ENCODE peak calls at places on chromosomes 12 and 14, in ten cellular contexts. M is GM12864, I is HFFc6, J is T47D, P is NCI-H1417, N is HuH-7.5, V is NCI-H345, A is A549, Q is small intestine, C is sigmoid colon. L is an unnamed sample.

GRCh38 chr14:71582705-71583104 is 349.5 kb upstream of the RGS6 start:
- DNase-seq in M (no peak), I (peak; percentile 75), J (no peak), P (no peak), N (no peak), V (no peak), A (no peak), Q (no peak), C (no peak), L (no peak)

GRCh38 chr12:87136330-87136976 is 880.3 kb upstream of the MGAT4C start:
- DNase-seq in M (no peak), I (no peak), J (no peak), P (no peak), N (no peak), V (no peak), A (peak; percentile 18), Q (no peak), C (no peak), L (no peak)

GRCh38 chr14:81323621-81324400 is 76.3 kb downstream of the STON2 start:
- DNase-seq in M (no peak), I (no peak), J (no peak), P (peak; percentile 80), N (no peak), V (no peak), A (peak; percentile 71), Q (peak; percentile 92), C (no peak), L (peak; percentile 34)

GRCh38 chr14:39229222-39229543 is 4.5 kb upstream of the MIA2 start:
- DNase-seq in M (no peak), I (no peak), J (no peak), P (no peak), N (no peak), V (no peak), A (no peak), Q (peak; percentile 57), C (no peak), L (no peak)

GRCh38 chr12:24228980-24229730 is 279.7 kb upstream of the SOX5 start:
- DNase-seq in M (no peak), I (no peak), J (no peak), P (no peak), N (no peak), V (no peak), A (no peak), Q (no peak), C (no peak), L (no peak)

GRCh38 chr14:89617471-89618291 is 200.6 kb upstream of the FOXN3 start:
- DNase-seq in M (no peak), I (peak; percentile 51), J (peak; percentile 22), P (peak; percentile 61), N (no peak), V (peak; percentile 44), A (no peak), Q (peak; percentile 67), C (no peak), L (peak; percentile 35)

GRCh38 chr14:61438860-61439765 is 117.7 kb downstream of the PRKCH start:
- DNase-seq in M (peak; percentile 63), I (peak; percentile 55), J (peak; percentile 76), P (no peak), N (no peak), V (no peak), A (peak; percentile 76), Q (peak; percentile 70), C (no peak), L (no peak)

GRCh38 chr12:14238224-14238792 is 127.2 kb upstream of the ATF7IP start:
- DNase-seq in M (no peak), I (peak; percentile 28), J (no peak), P (peak; percentile 11), N (no peak), V (no peak), A (peak; percentile 39), Q (no peak), C (no peak), L (no peak)

GRCh38 chr14:90556050-90556477 is 159.2 kb downstream of the CALM1 start:
- DNase-seq in M (no peak), I (no peak), J (peak; percentile 79), P (no peak), N (peak; percentile 43), V (no peak), A (no peak), Q (peak; percentile 32), C (peak; percentile 82), L (peak; percentile 59)

GRCh38 chr12:49098035-49098451 is 3.4 kb upstream of the DHH start:
- DNase-seq in M (no peak), I (peak; percentile 19), J (peak; percentile 59), P (peak; percentile 48), N (peak; percentile 79), V (no peak), A (peak; percentile 65), Q (peak; percentile 39), C (no peak), L (peak; percentile 72)

GRCh38 chr12:52007158-52007921 is 594 bp downstream of the TAMALIN start:
- DNase-seq in M (no peak), I (no peak), J (no peak), P (no peak), N (no peak), V (peak; percentile 37), A (no peak), Q (no peak), C (peak; percentile 80), L (no peak)

GRCh38 chr12:107415834-107416233 is 269.8 kb upstream of the PWP1 start:
- DNase-seq in M (no peak), I (peak; percentile 49), J (no peak), P (no peak), N (no peak), V (no peak), A (no peak), Q (no peak), C (no peak), L (no peak)

GRCh38 chr14:54026671-54027070 is 70.0 kb upstream of the BMP4 start:
- DNase-seq in M (no peak), I (no peak), J (no peak), P (no peak), N (no peak), V (no peak), A (peak; percentile 6), Q (peak; percentile 58), C (no peak), L (no peak)

GRCh38 chr14:66137076-66137475 is 349.1 kb upstream of the CCDC196 start:
- DNase-seq in M (no peak), I (no peak), J (no peak), P (peak; percentile 99), N (no peak), V (peak; percentile 16), A (no peak), Q (no peak), C (no peak), L (no peak)

GRCh38 chr14:99731536-99732435 is 47.7 kb downstream of the CYP46A1 start:
- DNase-seq in M (no peak), I (no peak), J (no peak), P (no peak), N (no peak), V (no peak), A (no peak), Q (no peak), C (peak; percentile 74), L (peak; percentile 17)

GRCh38 chr12:89980236-89980635 is 271.6 kb upstream of the ATP2B1 start:
- DNase-seq in M (no peak), I (peak; percentile 47), J (no peak), P (no peak), N (no peak), V (no peak), A (peak; percentile 17), Q (no peak), C (no peak), L (no peak)

GRCh38 chr14:54665938-54666337 is 99.0 kb downstream of the SAMD4A start:
- DNase-seq in M (no peak), I (no peak), J (no peak), P (no peak), N (no peak), V (no peak), A (no peak), Q (no peak), C (no peak), L (no peak)

GRCh38 chr12:50325890-50326391 is 42.6 kb upstream of the LIMA1 start:
- DNase-seq in M (no peak), I (no peak), J (no peak), P (no peak), N (no peak), V (no peak), A (peak; percentile 29), Q (peak; percentile 36), C (no peak), L (no peak)

GRCh38 chr12:52224154-52224553 is 8.9 kb upstream of the KRT7 start:
- DNase-seq in M (no peak), I (no peak), J (no peak), P (no peak), N (no peak), V (no peak), A (no peak), Q (no peak), C (no peak), L (no peak)

GRCh38 chr12:131418884-131419283 is 292.0 kb upstream of the SFSWAP start:
- DNase-seq in M (no peak), I (no peak), J (no peak), P (no peak), N (no peak), V (no peak), A (no peak), Q (no peak), C (no peak), L (no peak)

GRCh38 chr14:22536853-22537338 is 52.1 kb downstream of the DAD1 start:
- DNase-seq in M (peak; percentile 91), I (peak; percentile 93), J (no peak), P (no peak), N (no peak), V (no peak), A (peak; percentile 81), Q (peak; percentile 57), C (peak; percentile 86), L (no peak)

GRCh38 chr14:27243360-27243759 is 645.5 kb upstream of the NOVA1 start:
- DNase-seq in M (no peak), I (no peak), J (no peak), P (no peak), N (no peak), V (no peak), A (no peak), Q (no peak), C (no peak), L (no peak)

GRCh38 chr12:11738450-11738849 is 89.0 kb downstream of the ETV6 start:
- DNase-seq in M (no peak), I (no peak), J (no peak), P (no peak), N (no peak), V (no peak), A (no peak), Q (no peak), C (no peak), L (no peak)

GRCh38 chr12:26187429-26187828 is 7.9 kb upstream of the SSPN start:
- DNase-seq in M (no peak), I (no peak), J (no peak), P (no peak), N (no peak), V (no peak), A (no peak), Q (no peak), C (no peak), L (no peak)

GRCh38 chr12:54082402-54082892 is 28.8 kb downstream of the HOXC4 start:
- DNase-seq in M (no peak), I (no peak), J (no peak), P (peak; percentile 69), N (peak; percentile 36), V (no peak), A (no peak), Q (peak; percentile 77), C (peak; percentile 73), L (peak; percentile 44)

GRCh38 chr14:53894456-53894855 is 62.2 kb downstream of the BMP4 start:
- DNase-seq in M (peak; percentile 29), I (peak; percentile 71), J (no peak), P (no peak), N (no peak), V (no peak), A (no peak), Q (no peak), C (no peak), L (no peak)

GRCh38 chr14:102736956-102737355 is 40.3 kb upstream of the TRAF3 start:
- DNase-seq in M (no peak), I (no peak), J (no peak), P (no peak), N (no peak), V (no peak), A (no peak), Q (no peak), C (no peak), L (no peak)

GRCh38 chr14:81144811-81145598 is 75.8 kb downstream of the GTF2A1 start:
- DNase-seq in M (no peak), I (no peak), J (no peak), P (peak; percentile 83), N (no peak), V (peak; percentile 53), A (no peak), Q (peak; percentile 8), C (no peak), L (no peak)

L was measured in BE2C.